ENCODE peak calls at places on chromosomes 7 and 10, in six cellular contexts. One of them, this sample, is unnamed.

GRCh38 chr7:26451997-26452396 is 160.3 kb downstream of the SNX10 start:
- DNase-seq in BE2C: no peak
- DNase-seq in lung: no peak
- DNase-seq in IMR-90: no peak
- DNase-seq in A549: no peak
- DNase-seq in Calu3: peak; percentile 32
- DNase-seq in this sample: no peak

GRCh38 chr7:123752534-123752933 is 3.7 kb upstream of the WASL start:
- DNase-seq in BE2C: no peak
- DNase-seq in lung: no peak
- DNase-seq in IMR-90: no peak
- DNase-seq in A549: no peak
- DNase-seq in Calu3: no peak
- DNase-seq in this sample: no peak

GRCh38 chr10:97277551-97277950 is 14.9 kb downstream of the ARHGAP19 start:
- DNase-seq in BE2C: no peak
- DNase-seq in lung: no peak
- DNase-seq in IMR-90: no peak
- DNase-seq in A549: no peak
- DNase-seq in Calu3: no peak
- DNase-seq in this sample: no peak

GRCh38 chr7:28296571-28297483 is 115.5 kb upstream of the CREB5 start:
- DNase-seq in BE2C: peak; percentile 56
- DNase-seq in lung: no peak
- DNase-seq in IMR-90: peak; percentile 56
- DNase-seq in A549: peak; percentile 66
- DNase-seq in Calu3: peak; percentile 86
- DNase-seq in this sample: no peak

GRCh38 chr10:114320249-114321116 is 81.4 kb downstream of the VWA2 start:
- DNase-seq in BE2C: no peak
- DNase-seq in lung: no peak
- DNase-seq in IMR-90: no peak
- DNase-seq in A549: peak; percentile 85
- DNase-seq in Calu3: peak; percentile 85
- DNase-seq in this sample: no peak

GRCh38 chr10:85635650-85636049 is 730.9 kb downstream of the GRID1 start:
- DNase-seq in BE2C: peak; percentile 24
- DNase-seq in lung: no peak
- DNase-seq in IMR-90: no peak
- DNase-seq in A549: no peak
- DNase-seq in Calu3: no peak
- DNase-seq in this sample: no peak

GRCh38 chr10:52883996-52884871 is 111.7 kb upstream of the MBL2 start:
- DNase-seq in BE2C: peak; percentile 28
- DNase-seq in lung: peak; percentile 50
- DNase-seq in IMR-90: peak; percentile 67
- DNase-seq in A549: peak; percentile 68
- DNase-seq in Calu3: peak; percentile 82
- DNase-seq in this sample: no peak

GRCh38 chr10:114239117-114239993 is at the start of gene VWA2:
- DNase-seq in BE2C: peak; percentile 25
- DNase-seq in lung: peak; percentile 48
- DNase-seq in IMR-90: no peak
- DNase-seq in A549: peak; percentile 22
- DNase-seq in Calu3: peak; percentile 68
- DNase-seq in this sample: no peak

GRCh38 chr10:71829171-71829570 is 21.9 kb downstream of the PSAP start:
- DNase-seq in BE2C: no peak
- DNase-seq in lung: peak; percentile 64
- DNase-seq in IMR-90: no peak
- DNase-seq in A549: no peak
- DNase-seq in Calu3: no peak
- DNase-seq in this sample: no peak

GRCh38 chr10:101006593-101007098 is 7.0 kb downstream of the LZTS2 start:
- DNase-seq in BE2C: peak; percentile 68
- DNase-seq in lung: no peak
- DNase-seq in IMR-90: peak; percentile 32
- DNase-seq in A549: no peak
- DNase-seq in Calu3: no peak
- DNase-seq in this sample: no peak

GRCh38 chr10:97763947-97764346 is 7.9 kb downstream of the SFRP5 start:
- DNase-seq in BE2C: no peak
- DNase-seq in lung: no peak
- DNase-seq in IMR-90: no peak
- DNase-seq in A549: no peak
- DNase-seq in Calu3: no peak
- DNase-seq in this sample: no peak

GRCh38 chr10:12503311-12503710 is 154.0 kb downstream of the CAMK1D start:
- DNase-seq in BE2C: no peak
- DNase-seq in lung: no peak
- DNase-seq in IMR-90: no peak
- DNase-seq in A549: no peak
- DNase-seq in Calu3: no peak
- DNase-seq in this sample: no peak

GRCh38 chr7:108659867-108660266 is 90.2 kb downstream of the DNAJB9 start:
- DNase-seq in BE2C: no peak
- DNase-seq in lung: no peak
- DNase-seq in IMR-90: no peak
- DNase-seq in A549: no peak
- DNase-seq in Calu3: no peak
- DNase-seq in this sample: no peak

GRCh38 chr7:139635521-139636240 is 112.2 kb downstream of the CLEC2L start:
- DNase-seq in BE2C: no peak
- DNase-seq in lung: no peak
- DNase-seq in IMR-90: no peak
- DNase-seq in A549: no peak
- DNase-seq in Calu3: no peak
- DNase-seq in this sample: no peak

GRCh38 chr10:71548494-71548846 is 151.8 kb downstream of the CDH23 start:
- DNase-seq in BE2C: peak; percentile 42
- DNase-seq in lung: no peak
- DNase-seq in IMR-90: peak; percentile 0
- DNase-seq in A549: peak; percentile 19
- DNase-seq in Calu3: no peak
- DNase-seq in this sample: no peak

GRCh38 chr10:103433858-103434257 is 18.3 kb downstream of the CALHM2 start:
- DNase-seq in BE2C: no peak
- DNase-seq in lung: peak; percentile 60
- DNase-seq in IMR-90: no peak
- DNase-seq in A549: no peak
- DNase-seq in Calu3: no peak
- DNase-seq in this sample: peak; percentile 11

GRCh38 chr10:91953600-91954140 is 30.1 kb downstream of the BTAF1 start:
- DNase-seq in BE2C: no peak
- DNase-seq in lung: no peak
- DNase-seq in IMR-90: no peak
- DNase-seq in A549: no peak
- DNase-seq in Calu3: no peak
- DNase-seq in this sample: no peak

GRCh38 chr10:93703066-93703465 is 674 bp upstream of the FRA10AC1 start:
- DNase-seq in BE2C: no peak
- DNase-seq in lung: no peak
- DNase-seq in IMR-90: peak; percentile 2
- DNase-seq in A549: no peak
- DNase-seq in Calu3: no peak
- DNase-seq in this sample: no peak

GRCh38 chr7:46544396-46545008 is 623.4 kb upstream of the IGFBP3 start:
- DNase-seq in BE2C: no peak
- DNase-seq in lung: no peak
- DNase-seq in IMR-90: peak; percentile 90
- DNase-seq in A549: peak; percentile 65
- DNase-seq in Calu3: no peak
- DNase-seq in this sample: peak; percentile 64

GRCh38 chr10:117536862-117537435 is 5.6 kb upstream of the EMX2 start:
- DNase-seq in BE2C: no peak
- DNase-seq in lung: no peak
- DNase-seq in IMR-90: no peak
- DNase-seq in A549: no peak
- DNase-seq in Calu3: no peak
- DNase-seq in this sample: no peak

GRCh38 chr10:110286841-110287240 is 17.9 kb downstream of the SMNDC1 start:
- DNase-seq in BE2C: no peak
- DNase-seq in lung: no peak
- DNase-seq in IMR-90: peak; percentile 17
- DNase-seq in A549: peak; percentile 15
- DNase-seq in Calu3: no peak
- DNase-seq in this sample: no peak

GRCh38 chr7:90736968-90737939 is 141.1 kb downstream of the CDK14 start:
- DNase-seq in BE2C: no peak
- DNase-seq in lung: no peak
- DNase-seq in IMR-90: no peak
- DNase-seq in A549: no peak
- DNase-seq in Calu3: no peak
- DNase-seq in this sample: no peak

GRCh38 chr7:13179011-13179574 is 491.7 kb downstream of the ARL4A start:
- DNase-seq in BE2C: no peak
- DNase-seq in lung: no peak
- DNase-seq in IMR-90: peak; percentile 6
- DNase-seq in A549: peak; percentile 18
- DNase-seq in Calu3: no peak
- DNase-seq in this sample: no peak

GRCh38 chr7:142523821-142524460 is 225.3 kb upstream of the PRSS1 start:
- DNase-seq in BE2C: no peak
- DNase-seq in lung: no peak
- DNase-seq in IMR-90: no peak
- DNase-seq in A549: no peak
- DNase-seq in Calu3: no peak
- DNase-seq in this sample: no peak
- TF ChIP-seq CTCF in BE2C: no peak
- TF ChIP-seq CTCF in lung: no peak
- TF ChIP-seq CTCF in IMR-90: peak; percentile 22
- TF ChIP-seq CTCF in A549: no peak
- TF ChIP-seq CTCF in Calu3: no peak
- TF ChIP-seq CTCF in this sample: peak; percentile 27

DNA sequence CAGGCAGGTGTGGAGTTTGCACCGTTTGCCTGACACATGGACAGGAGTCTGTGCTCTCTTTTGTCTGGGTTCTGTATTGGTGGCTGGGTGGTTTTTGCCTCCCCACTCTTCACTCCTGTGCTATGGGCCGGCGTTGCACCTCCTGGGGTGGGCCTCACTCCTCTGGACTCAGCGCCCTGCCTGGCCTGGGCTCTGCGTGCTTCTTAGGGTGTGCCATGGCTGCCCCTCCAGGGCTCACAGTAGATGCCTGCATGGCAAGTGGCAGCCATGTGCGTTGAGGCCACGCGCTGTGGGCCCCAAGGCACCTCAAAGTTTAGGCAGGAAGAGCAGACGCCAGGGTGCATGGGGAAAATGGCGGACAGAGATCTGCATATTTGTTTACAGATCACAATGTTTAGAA is 319.8 kb downstream of the ADARB2 start:
- DNase-seq in BE2C: no peak
- DNase-seq in lung: no peak
- DNase-seq in IMR-90: no peak
- DNase-seq in A549: no peak
- DNase-seq in Calu3: no peak
- DNase-seq in this sample: no peak
- TF ChIP-seq CTCF in BE2C: no peak
- TF ChIP-seq CTCF in lung: no peak
- TF ChIP-seq CTCF in IMR-90: no peak
- TF ChIP-seq CTCF in A549: no peak
- TF ChIP-seq CTCF in Calu3: no peak
- TF ChIP-seq CTCF in this sample: no peak

DNA sequence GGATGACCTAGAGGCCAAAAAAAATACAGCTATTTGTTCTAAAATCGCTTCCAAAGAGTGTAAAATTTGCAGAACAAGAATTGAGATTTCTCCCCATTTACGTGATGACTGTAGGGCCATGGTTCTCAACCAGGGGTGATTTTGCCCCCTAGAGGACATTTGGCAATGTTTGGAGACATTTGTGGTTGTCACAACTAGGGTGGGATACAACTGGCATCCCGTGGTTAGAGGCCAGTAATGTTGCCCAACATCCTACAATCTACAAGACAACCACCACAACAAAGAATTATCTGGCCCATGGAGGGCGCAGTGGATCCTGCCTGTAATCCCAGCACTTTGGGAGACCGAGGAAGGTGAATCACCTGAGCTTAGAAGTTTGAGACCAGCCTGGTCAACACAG is 22.8 kb upstream of the MALSU1 start:
- DNase-seq in BE2C: no peak
- DNase-seq in lung: no peak
- DNase-seq in IMR-90: no peak
- DNase-seq in A549: peak; percentile 33
- DNase-seq in Calu3: peak; percentile 20
- DNase-seq in this sample: no peak
- TF ChIP-seq CTCF in BE2C: peak; percentile 53
- TF ChIP-seq CTCF in lung: no peak
- TF ChIP-seq CTCF in IMR-90: no peak
- TF ChIP-seq CTCF in A549: no peak
- TF ChIP-seq CTCF in Calu3: peak; percentile 28
- TF ChIP-seq CTCF in this sample: peak; percentile 2

DNA sequence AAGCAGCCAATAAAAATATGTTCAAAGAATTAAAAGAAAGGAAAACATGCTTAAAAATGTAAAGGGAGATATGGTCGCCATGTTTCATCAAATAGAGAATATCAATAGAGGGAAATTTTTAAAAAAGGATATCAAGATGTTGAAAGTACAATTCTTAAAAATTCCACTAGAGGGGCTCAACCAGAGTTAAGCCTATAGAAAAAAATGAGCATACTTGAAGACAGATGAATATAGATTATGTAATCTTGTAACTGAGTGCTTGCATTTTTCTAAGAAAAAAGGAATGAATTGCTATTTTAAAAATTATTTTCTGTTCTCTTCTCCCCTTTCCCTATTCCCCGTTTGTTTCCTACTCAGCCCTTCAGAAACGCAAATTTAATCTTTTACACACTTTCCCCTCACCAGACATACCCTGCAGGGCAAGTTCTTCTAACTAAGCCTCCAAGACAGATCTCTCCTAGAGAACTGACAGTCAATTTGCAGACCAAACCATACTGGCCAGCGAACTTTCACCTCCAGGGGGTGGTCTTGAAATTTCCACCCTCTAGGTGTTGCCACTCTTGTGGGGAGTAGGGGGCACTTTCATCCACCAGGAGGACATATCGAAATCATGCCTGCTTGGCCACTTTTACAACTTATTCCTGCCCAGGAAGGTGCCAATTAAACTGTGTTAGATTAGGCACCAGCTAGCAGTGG is 67.7 kb downstream of the NSUN6 start:
- DNase-seq in BE2C: no peak
- DNase-seq in lung: no peak
- DNase-seq in IMR-90: no peak
- DNase-seq in A549: no peak
- DNase-seq in Calu3: no peak
- DNase-seq in this sample: no peak
- TF ChIP-seq CTCF in BE2C: no peak
- TF ChIP-seq CTCF in lung: no peak
- TF ChIP-seq CTCF in IMR-90: peak; percentile 26
- TF ChIP-seq CTCF in A549: peak; percentile 27
- TF ChIP-seq CTCF in Calu3: no peak
- TF ChIP-seq CTCF in this sample: no peak

GRCh38 chr7:40186586-40186985 is 51.8 kb downstream of the SUGCT start:
- DNase-seq in BE2C: no peak
- DNase-seq in lung: no peak
- DNase-seq in IMR-90: no peak
- DNase-seq in A549: peak; percentile 6
- DNase-seq in Calu3: no peak
- DNase-seq in this sample: no peak
- TF ChIP-seq CTCF in BE2C: peak; percentile 15
- TF ChIP-seq CTCF in lung: no peak
- TF ChIP-seq CTCF in IMR-90: no peak
- TF ChIP-seq CTCF in A549: no peak
- TF ChIP-seq CTCF in Calu3: peak; percentile 48
- TF ChIP-seq CTCF in this sample: no peak

This sample was measured in AG09319.